ENCODE peak calls at places on chromosomes 1 and 21, in nine cellular contexts. B is choroid plexus epithelial cell; M is Karpas-422; P is AG09309; L is thoracic aorta; Q is uterus; W is brain microvascular endothelial cell; T is CD4-positive, alpha-beta memory T cell; Z is cardiac muscle cell. X is an unnamed sample.

GRCh38 chr21:33309778-33310177 is 15.0 kb upstream of the IFNAR1 start:
- DNase-seq in B (no peak), M (no peak), P (no peak), L (no peak), Q (no peak), W (no peak), T (no peak), Z (no peak), X (no peak)

GRCh38 chr1:63772201-63772600 is 1.6 kb upstream of the ROR1 start:
- DNase-seq in B (no peak), M (no peak), P (no peak), L (no peak), Q (no peak), W (no peak), T (no peak), Z (no peak), X (no peak)

GRCh38 chr1:115496904-115497527 is 144.8 kb upstream of the VANGL1 start:
- DNase-seq in B (peak), M (no peak), P (peak), L (no peak), Q (no peak), W (peak), T (no peak), Z (no peak), X (no peak)

GRCh38 chr1:208065862-208066261 is 154.9 kb upstream of the CD34 start:
- DNase-seq in B (peak), M (no peak), P (no peak), L (no peak), Q (no peak), W (no peak), T (no peak), Z (no peak), X (no peak)

GRCh38 chr1:189275786-189276185 is 1201.9 kb downstream of the BRINP3 start:
- DNase-seq in B (peak), M (no peak), P (no peak), L (no peak), Q (no peak), W (no peak), T (no peak), Z (no peak), X (no peak)

GRCh38 chr1:66452982-66453381 is 81.0 kb upstream of the SGIP1 start:
- DNase-seq in B (no peak), M (peak), P (no peak), L (no peak), Q (no peak), W (no peak), T (no peak), Z (no peak), X (no peak)

GRCh38 chr1:235831148-235831547 is 35.6 kb downstream of the LYST start:
- DNase-seq in B (peak), M (no peak), P (no peak), L (no peak), Q (no peak), W (peak), T (no peak), Z (no peak), X (no peak)

GRCh38 chr1:44807364-44808062 is 362 bp upstream of the DYNLT4 start:
- DNase-seq in B (peak), M (peak), P (peak), L (peak), Q (peak), W (peak), T (peak), Z (peak), X (peak)

GRCh38 chr21:14913576-14914146 is 151.1 kb downstream of the NRIP1 start:
- DNase-seq in B (no peak), M (no peak), P (no peak), L (no peak), Q (no peak), W (no peak), T (no peak), Z (no peak), X (no peak)

GRCh38 chr1:37808369-37809319 is 636 bp upstream of the YRDC start:
- DNase-seq in B (peak), M (peak), P (no peak), L (peak), Q (peak), W (peak), T (no peak), Z (peak), X (no peak)

GRCh38 chr1:40745180-40745579 is 38.4 kb upstream of the KCNQ4 start:
- DNase-seq in B (peak), M (no peak), P (no peak), L (no peak), Q (no peak), W (no peak), T (no peak), Z (no peak), X (no peak)

GRCh38 chr1:110746644-110747259 is 72.0 kb upstream of the KCNA3 start:
- DNase-seq in B (peak), M (peak), P (no peak), L (no peak), Q (no peak), W (peak), T (peak), Z (peak), X (peak)

GRCh38 chr1:41023279-41023990 is 1.9 kb upstream of the SLFNL1 start:
- DNase-seq in B (peak), M (no peak), P (no peak), L (no peak), Q (no peak), W (no peak), T (no peak), Z (no peak), X (no peak)

GRCh38 chr1:8822383-8823294 is 5.2 kb upstream of the RERE start:
- DNase-seq in B (peak), M (no peak), P (peak), L (no peak), Q (peak), W (peak), T (no peak), Z (no peak), X (no peak)

GRCh38 chr1:218494449-218494852 is 149.3 kb downstream of the TGFB2 start:
- DNase-seq in B (no peak), M (no peak), P (no peak), L (no peak), Q (no peak), W (no peak), T (no peak), Z (no peak), X (no peak)

GRCh38 chr1:222600274-222600673 is 10.5 kb upstream of the TAF1A start:
- DNase-seq in B (no peak), M (no peak), P (no peak), L (no peak), Q (no peak), W (no peak), T (no peak), Z (no peak), X (no peak)

GRCh38 chr1:200366577-200367253 is 43.1 kb downstream of the ZNF281 start:
- DNase-seq in B (no peak), M (peak), P (no peak), L (no peak), Q (no peak), W (no peak), T (no peak), Z (no peak), X (no peak)

GRCh38 chr1:29033829-29034466 is 89.8 kb downstream of the TMEM200B start:
- DNase-seq in B (peak), M (peak), P (no peak), L (no peak), Q (no peak), W (peak), T (peak), Z (peak), X (no peak)

GRCh38 chr1:24503003-24503751 is 541 bp downstream of the RCAN3 start:
- DNase-seq in B (no peak), M (peak), P (no peak), L (no peak), Q (no peak), W (no peak), T (no peak), Z (peak), X (no peak)

GRCh38 chr1:185156321-185156853 is 366 bp downstream of the TRMT1L start:
- DNase-seq in B (no peak), M (no peak), P (no peak), L (peak), Q (no peak), W (peak), T (no peak), Z (no peak), X (no peak)

GRCh38 chr21:18252686-18253085 is 8.1 kb downstream of the CHODL start:
- DNase-seq in B (no peak), M (no peak), P (no peak), L (no peak), Q (no peak), W (no peak), T (no peak), Z (no peak), X (no peak)

GRCh38 chr1:200619894-200620272 is 668 bp downstream of the KIF14 start:
- DNase-seq in B (no peak), M (peak), P (no peak), L (no peak), Q (no peak), W (no peak), T (no peak), Z (no peak), X (no peak)

GRCh38 chr1:211713231-211713630 is 37.8 kb upstream of the NEK2 start:
- DNase-seq in B (no peak), M (no peak), P (no peak), L (no peak), Q (no peak), W (no peak), T (no peak), Z (no peak), X (no peak)

GRCh38 chr1:222697858-222698257 is 14.4 kb downstream of the AIDA start:
- DNase-seq in B (peak), M (no peak), P (no peak), L (no peak), Q (no peak), W (no peak), T (no peak), Z (no peak), X (no peak)

GRCh38 chr1:58884706-58885661 is 101.1 kb upstream of the JUN start:
- DNase-seq in B (peak), M (no peak), P (no peak), L (no peak), Q (no peak), W (no peak), T (no peak), Z (peak), X (no peak)

GRCh38 chr1:162527324-162527723 is 29.7 kb downstream of the UHMK1 start:
- DNase-seq in B (no peak), M (no peak), P (no peak), L (no peak), Q (no peak), W (no peak), T (no peak), Z (no peak), X (no peak)

GRCh38 chr1:208100906-208101305 is 143.3 kb downstream of the PLXNA2 start:
- DNase-seq in B (peak), M (no peak), P (no peak), L (no peak), Q (no peak), W (peak), T (no peak), Z (peak), X (no peak)

GRCh38 chr1:243345205-243345604 is 89.4 kb downstream of the SDCCAG8 start:
- DNase-seq in B (peak), M (peak), P (no peak), L (no peak), Q (no peak), W (no peak), T (no peak), Z (no peak), X (no peak)

GRCh38 chr1:182169203-182169602 is 107.7 kb upstream of the ZNF648 start:
- DNase-seq in B (no peak), M (no peak), P (no peak), L (no peak), Q (no peak), W (no peak), T (no peak), Z (no peak), X (no peak)

GRCh38 chr1:38728176-38728908 is 131.2 kb downstream of the RRAGC start:
- DNase-seq in B (peak), M (no peak), P (peak), L (peak), Q (peak), W (peak), T (no peak), Z (no peak), X (no peak)

GRCh38 chr1:75797606-75798216 is 1.0 kb downstream of the MSH4 start:
- DNase-seq in B (no peak), M (no peak), P (no peak), L (no peak), Q (no peak), W (no peak), T (no peak), Z (no peak), X (no peak)

GRCh38 chr1:110508038-110508437 is 10.9 kb downstream of the KCNA10 start:
- DNase-seq in B (peak), M (no peak), P (no peak), L (no peak), Q (no peak), W (no peak), T (no peak), Z (peak), X (no peak)

GRCh38 chr1:212291505-212292134 is 6.4 kb downstream of the PPP2R5A start:
- DNase-seq in B (peak), M (peak), P (no peak), L (no peak), Q (no peak), W (no peak), T (peak), Z (peak), X (no peak)

GRCh38 chr1:85398391-85399064 is 66.4 kb downstream of the DDAH1 start:
- DNase-seq in B (peak), M (peak), P (no peak), L (no peak), Q (no peak), W (peak), T (no peak), Z (no peak), X (no peak)

GRCh38 chr1:116759636-116760035 is 5.4 kb downstream of the CD2 start:
- DNase-seq in B (no peak), M (no peak), P (no peak), L (no peak), Q (no peak), W (no peak), T (no peak), Z (no peak), X (no peak)

GRCh38 chr1:165845992-165846748 is 18.8 kb downstream of the UCK2 start:
- DNase-seq in B (no peak), M (no peak), P (no peak), L (no peak), Q (no peak), W (no peak), T (no peak), Z (no peak), X (no peak)

GRCh38 chr21:43611598-43612369 is 47.5 kb downstream of the HSF2BP start:
- DNase-seq in B (peak), M (peak), P (no peak), L (no peak), Q (peak), W (peak), T (no peak), Z (peak), X (no peak)

GRCh38 chr1:162670928-162671663 is 38.8 kb downstream of the DDR2 start:
- DNase-seq in B (peak), M (no peak), P (no peak), L (no peak), Q (no peak), W (peak), T (no peak), Z (no peak), X (no peak)

GRCh38 chr1:29122662-29122986 is 1.1 kb downstream of the TMEM200B start:
- DNase-seq in B (peak), M (no peak), P (peak), L (no peak), Q (peak), W (no peak), T (no peak), Z (peak), X (no peak)

GRCh38 chr1:1435911-1436633 is 582 bp downstream of the VWA1 start:
- DNase-seq in B (no peak), M (no peak), P (no peak), L (no peak), Q (no peak), W (no peak), T (no peak), Z (no peak), X (no peak)

GRCh38 chr1:1435094-1435903 is at the start of gene VWA1:
- DNase-seq in B (peak), M (no peak), P (no peak), L (no peak), Q (peak), W (no peak), T (peak), Z (peak), X (peak)

GRCh38 chr1:1434131-1434811 is 1.2 kb upstream of the VWA1 start:
- DNase-seq in B (peak), M (no peak), P (no peak), L (no peak), Q (peak), W (no peak), T (no peak), Z (peak), X (no peak)

GRCh38 chr1:1433804-1434130 is 1.7 kb upstream of the VWA1 start:
- DNase-seq in B (peak), M (no peak), P (no peak), L (no peak), Q (peak), W (no peak), T (no peak), Z (no peak), X (no peak)

DNA sequence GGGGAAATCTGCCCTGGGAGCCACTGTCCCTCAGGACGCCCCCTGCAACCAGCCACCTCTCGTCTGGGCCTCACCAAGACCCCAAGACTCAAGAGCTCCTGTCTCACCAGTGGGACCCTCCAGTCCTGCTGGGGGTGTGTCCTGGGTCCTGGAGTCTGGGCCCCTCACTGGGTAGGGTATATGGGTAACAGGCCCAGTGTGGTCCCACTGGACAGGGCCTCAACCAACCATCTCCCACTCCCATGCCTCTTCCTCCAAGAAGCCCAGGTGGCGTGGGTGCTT is 737 bp upstream of the VWA1 start:
- DNase-seq in B (no peak), M (no peak), P (no peak), L (no peak), Q (no peak), W (no peak), T (no peak), Z (no peak), X (no peak)
- H3K4me3 ChIP-seq in B (no peak), M (no peak), P (no peak), L (peak), Q (no peak), W (no peak), T (no peak), Z (no peak), X (no peak)

DNA sequence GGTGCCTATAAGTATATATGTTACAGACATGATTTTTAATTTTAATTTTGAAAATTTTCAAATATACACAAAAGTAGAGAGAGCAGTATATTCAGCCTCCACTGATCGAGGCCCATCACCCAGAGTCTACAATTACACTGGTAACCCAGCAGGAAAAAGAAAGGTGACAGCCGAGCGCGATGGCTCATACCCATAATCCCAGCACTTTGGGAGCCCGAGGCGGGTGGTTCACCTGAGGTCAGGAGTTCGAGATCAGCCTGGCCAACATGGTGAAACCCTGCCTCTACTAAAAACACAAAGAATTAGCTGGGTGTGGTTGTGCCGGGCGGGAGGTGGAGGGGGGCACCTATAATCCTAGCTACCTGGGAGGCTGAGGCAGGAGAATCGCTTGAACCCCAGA is 1.4 kb downstream of the YBEY start:
- DNase-seq in B (no peak), M (no peak), P (no peak), L (no peak), Q (no peak), W (no peak), T (no peak), Z (no peak), X (no peak)
- H3K4me3 ChIP-seq in B (no peak), M (peak), P (no peak), L (peak), Q (no peak), W (no peak), T (no peak), Z (no peak), X (no peak)

GRCh38 chr1:32984090-32984828 is 19.6 kb upstream of the RNF19B start:
- DNase-seq in B (peak), M (no peak), P (no peak), L (no peak), Q (no peak), W (peak), T (peak), Z (no peak), X (peak)

GRCh38 chr1:32980080-32980479 is 15.5 kb upstream of the RNF19B start:
- DNase-seq in B (no peak), M (no peak), P (no peak), L (no peak), Q (no peak), W (no peak), T (no peak), Z (no peak), X (no peak)

GRCh38 chr1:32978854-32979253 is 14.2 kb upstream of the RNF19B start:
- DNase-seq in B (no peak), M (no peak), P (no peak), L (no peak), Q (no peak), W (no peak), T (no peak), Z (no peak), X (no peak)

GRCh38 chr1:32983039-32983438 is 18.4 kb upstream of the RNF19B start:
- DNase-seq in B (no peak), M (no peak), P (no peak), L (no peak), Q (no peak), W (no peak), T (no peak), Z (no peak), X (no peak)

DNA sequence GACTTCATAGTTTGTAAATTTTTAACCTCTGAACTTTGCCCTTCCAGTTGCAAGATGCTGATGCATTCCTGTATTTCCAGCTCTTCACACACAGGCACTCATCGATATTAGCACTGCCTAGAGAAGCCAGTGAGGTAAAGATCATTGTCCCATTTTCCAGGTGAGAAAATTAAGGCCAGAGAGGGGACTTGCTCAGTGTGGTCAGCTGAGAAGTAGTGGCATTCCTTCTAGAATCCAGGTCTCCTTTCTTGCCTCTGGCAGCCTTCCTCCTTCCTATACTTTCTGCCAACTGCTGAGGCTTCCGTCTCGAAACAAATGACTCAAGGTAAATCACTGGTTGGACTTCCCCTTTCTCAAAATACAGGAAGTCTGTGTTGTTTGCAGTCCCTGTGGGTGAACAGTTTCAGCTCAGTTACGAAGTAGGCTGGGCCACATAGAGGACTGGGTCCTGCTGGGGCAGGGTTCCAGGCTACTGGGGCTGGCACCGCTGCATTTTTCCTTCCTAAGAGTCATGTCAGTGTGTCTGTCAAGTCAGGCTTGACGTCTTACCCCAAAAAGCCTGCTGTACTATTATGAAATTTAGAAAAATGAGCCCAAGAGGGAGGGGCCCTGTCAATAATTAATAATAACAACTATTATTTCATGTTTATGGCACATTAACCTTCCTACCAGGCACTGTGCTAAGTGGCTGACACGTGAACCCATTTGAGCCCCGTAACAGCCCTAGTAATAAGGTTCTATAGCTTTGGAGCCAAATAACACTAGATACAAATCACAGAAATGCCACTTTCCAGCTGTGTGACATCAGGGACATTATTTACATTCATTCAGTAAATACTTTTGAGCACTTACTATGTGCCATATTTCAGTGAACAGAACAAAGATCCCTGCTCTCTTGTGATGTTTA is 16.6 kb upstream of the RNF19B start:
- DNase-seq in B (peak), M (peak), P (peak), L (peak), Q (peak), W (peak), T (peak), Z (no peak), X (peak)
- H3K4me3 ChIP-seq in B (no peak), M (peak), P (no peak), L (no peak), Q (no peak), W (no peak), T (peak), Z (no peak), X (peak)

GRCh38 chr21:44930543-44930981 is 9.3 kb upstream of the SLX9 start:
- DNase-seq in B (no peak), M (peak), P (no peak), L (no peak), Q (no peak), W (no peak), T (peak), Z (no peak), X (peak)
- H3K4me3 ChIP-seq in B (no peak), M (peak), P (no peak), L (no peak), Q (no peak), W (no peak), T (peak), Z (no peak), X (peak)

GRCh38 chr1:203075249-203076030 is 10.4 kb downstream of the MYOG start:
- DNase-seq in B (no peak), M (no peak), P (no peak), L (no peak), Q (no peak), W (no peak), T (no peak), Z (no peak), X (no peak)
- H3K4me3 ChIP-seq in B (no peak), M (no peak), P (no peak), L (peak), Q (peak), W (no peak), T (no peak), Z (no peak), X (peak)